ENCODE peak calls at places on chromosome 18, in six cellular contexts. V is A549, O is Peyer's patch, G is prostate gland, C is IMR-90, S is Karpas-422. P is an unnamed sample. For H3K4me1, the result is how much of the 10 kb centered on the place peaks cover.

GRCh38 chr18:44848931-44849330 is 168.2 kb downstream of the SETBP1 start:
- DNase-seq in S (no peak), V (no peak), G (no peak), O (no peak), C (no peak), P (peak)

GRCh38 chr18:49721981-49722380 is 91.4 kb downstream of the ACAA2 start:
- DNase-seq in C (no peak), V (no peak), O (no peak), G (no peak), S (no peak), P (no peak)

GRCh38 chr18:5895300-5895885 is at the start of gene TMEM200C:
- DNase-seq in S (no peak), V (no peak), G (no peak), O (no peak), C (peak), P (no peak)

GRCh38 chr18:48944634-48945033 is 6.1 kb downstream of the SMAD7 start:
- DNase-seq in G (no peak), S (no peak), O (no peak), V (no peak), C (peak), P (no peak)

GRCh38 chr18:38359258-38359657 is 793.7 kb upstream of the CELF4 start:
- DNase-seq in G (no peak), S (no peak), O (no peak), V (no peak), C (no peak), P (no peak)

GRCh38 chr18:61847164-61847791 is 45.5 kb downstream of the RNF152 start:
- DNase-seq in C (no peak), G (no peak), S (no peak), V (no peak), O (no peak), P (no peak)

GRCh38 chr18:10546557-10547300 is 20.9 kb downstream of the NAPG start:
- DNase-seq in C (no peak), S (no peak), V (no peak), G (no peak), O (no peak), P (no peak)

GRCh38 chr18:74774486-74774885 is 176.8 kb downstream of the ZNF407 start:
- DNase-seq in G (no peak), O (no peak), V (no peak), C (peak), S (no peak), P (no peak)

GRCh38 chr18:22471546-22472131 is 53.9 kb upstream of the CTAGE1 start:
- DNase-seq in C (peak), V (no peak), G (no peak), S (no peak), O (no peak), P (no peak)

GRCh38 chr18:60090170-60090569 is 190.4 kb downstream of the PMAIP1 start:
- DNase-seq in S (peak), C (no peak), G (no peak), V (no peak), O (no peak), P (no peak)

GRCh38 chr18:11673560-11673959 is 15.5 kb upstream of the GNAL start:
- DNase-seq in C (no peak), V (no peak), G (no peak), O (no peak), S (no peak), P (no peak)

DNA sequence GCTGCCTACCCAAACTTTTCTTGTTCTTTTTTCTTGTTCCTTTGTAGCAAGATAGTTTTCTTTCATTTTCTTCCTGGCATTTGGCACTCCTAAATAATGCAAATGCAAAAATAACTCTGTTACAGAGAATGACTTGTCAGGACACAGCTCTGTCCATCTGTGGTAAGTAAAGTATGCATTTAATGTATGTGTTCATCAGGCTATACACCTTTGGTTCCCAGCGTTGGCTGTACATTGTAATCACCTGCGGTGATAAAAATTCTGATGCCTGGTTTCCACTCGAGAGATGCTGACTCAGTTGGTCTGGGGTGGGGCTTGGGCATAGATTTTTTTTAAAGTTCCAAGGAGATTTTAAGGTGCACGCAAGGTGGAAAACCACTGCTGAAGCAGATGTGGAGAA is at the start of gene SERPINB13:
- DNase-seq in S (no peak), C (no peak), O (no peak), G (no peak), V (no peak), P (no peak)
- H3K4me3 ChIP-seq in S (no peak), C (no peak), O (no peak), G (no peak), V (no peak), P (no peak)

GRCh38 chr18:58046794-58047555 is 2.9 kb downstream of the NEDD4L start:
- DNase-seq in C (no peak), V (no peak), O (no peak), S (no peak), G (no peak), P (no peak)

GRCh38 chr18:58045265-58046086 is 1.4 kb downstream of the NEDD4L start:
- DNase-seq in C (peak), V (peak), S (peak), O (peak), G (peak), P (no peak)

GRCh38 chr18:58044370-58045264 is 591 bp downstream of the NEDD4L start:
- DNase-seq in G (peak), O (peak), V (peak), S (peak), C (peak), P (peak)

GRCh38 chr18:58047556-58047882 is 3.5 kb downstream of the NEDD4L start:
- DNase-seq in S (no peak), V (no peak), G (no peak), O (no peak), C (no peak), P (no peak)

GRCh38 chr18:58046087-58046793 is 2.2 kb downstream of the NEDD4L start:
- DNase-seq in C (no peak), V (no peak), S (no peak), O (no peak), G (peak), P (no peak)
- H3K27ac ChIP-seq in C (peak), V (peak), S (no peak), O (peak), G (peak), P (no peak)

GRCh38 chr18:75970212-75970611 is 524.8 kb downstream of the ZNF516 start:
- DNase-seq in S (no peak), G (no peak), V (no peak), C (no peak), O (no peak), P (no peak)
- H3K4me1 ChIP-seq in S (under half), G (under half), V (under half), C (under half), O (under half), P (under half)

DNA sequence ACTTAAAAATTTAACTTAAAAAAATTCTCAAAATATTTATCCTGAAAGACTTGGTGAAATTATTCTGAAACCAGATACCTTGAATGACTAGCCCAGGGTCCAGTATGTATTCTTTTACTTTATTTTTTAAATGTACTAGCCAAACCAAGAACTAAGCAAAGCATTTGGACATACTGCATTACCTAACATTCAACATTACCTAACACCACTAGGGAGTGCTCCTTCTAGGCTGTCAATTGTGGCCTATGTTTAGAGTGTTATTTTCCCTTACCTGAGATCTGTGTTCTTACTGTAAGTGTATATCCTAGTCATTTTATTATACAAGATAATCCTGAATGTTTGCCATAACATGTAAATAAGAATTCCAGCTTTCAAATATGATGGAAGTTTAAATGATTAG is 496.6 kb downstream of the PTPRM start:
- DNase-seq in G (no peak), S (no peak), V (no peak), O (no peak), C (no peak), P (no peak)
- H3K4me3 ChIP-seq in G (no peak), S (no peak), V (no peak), O (no peak), C (no peak), P (no peak)

DNA sequence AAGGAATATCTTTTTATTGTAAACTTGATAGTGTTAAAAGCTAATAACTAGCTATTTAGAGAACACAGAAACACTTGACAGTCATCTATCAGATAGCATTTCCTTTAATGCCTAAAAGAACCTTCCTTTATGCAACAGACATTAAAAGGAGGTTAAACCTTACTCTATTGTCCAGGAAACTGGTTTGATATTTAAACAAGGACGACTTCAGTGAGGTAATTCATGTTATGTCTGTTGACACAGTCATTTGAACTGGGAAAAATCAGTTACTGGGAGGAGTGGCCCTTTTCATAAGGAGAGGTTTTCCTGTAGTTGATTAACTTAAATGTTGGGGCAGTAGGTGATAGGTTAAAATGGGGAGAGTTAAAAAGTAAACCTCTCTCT is 6.7 kb downstream of the TGIF1 start:
- DNase-seq in O (no peak), V (peak), C (no peak), G (no peak), S (no peak), P (no peak)
- H3K27ac ChIP-seq in O (peak), V (peak), C (no peak), G (peak), S (no peak), P (no peak)

GRCh38 chr18:8609711-8610441 is 639 bp downstream of the RAB12 start:
- DNase-seq in G (no peak), S (peak), O (peak), V (no peak), C (no peak), P (peak)
- H3K4me1 ChIP-seq in G (under half), S (half or more), O (under half), V (under half), C (under half), P (under half)

GRCh38 chr18:65751145-65752085 is 603 bp downstream of the CDH7 start:
- DNase-seq in C (no peak), G (peak), O (peak), V (no peak), S (no peak), P (peak)

GRCh38 chr18:65752625-65753325 is 2.0 kb downstream of the CDH7 start:
- DNase-seq in S (no peak), V (no peak), G (no peak), C (no peak), O (no peak), P (peak)

GRCh38 chr18:65748321-65748720 is 2.5 kb upstream of the CDH7 start:
- DNase-seq in C (no peak), S (no peak), O (no peak), V (no peak), G (no peak), P (no peak)

GRCh38 chr18:65749881-65750280 is 931 bp upstream of the CDH7 start:
- DNase-seq in C (no peak), S (no peak), G (no peak), V (no peak), O (no peak), P (peak)

DNA sequence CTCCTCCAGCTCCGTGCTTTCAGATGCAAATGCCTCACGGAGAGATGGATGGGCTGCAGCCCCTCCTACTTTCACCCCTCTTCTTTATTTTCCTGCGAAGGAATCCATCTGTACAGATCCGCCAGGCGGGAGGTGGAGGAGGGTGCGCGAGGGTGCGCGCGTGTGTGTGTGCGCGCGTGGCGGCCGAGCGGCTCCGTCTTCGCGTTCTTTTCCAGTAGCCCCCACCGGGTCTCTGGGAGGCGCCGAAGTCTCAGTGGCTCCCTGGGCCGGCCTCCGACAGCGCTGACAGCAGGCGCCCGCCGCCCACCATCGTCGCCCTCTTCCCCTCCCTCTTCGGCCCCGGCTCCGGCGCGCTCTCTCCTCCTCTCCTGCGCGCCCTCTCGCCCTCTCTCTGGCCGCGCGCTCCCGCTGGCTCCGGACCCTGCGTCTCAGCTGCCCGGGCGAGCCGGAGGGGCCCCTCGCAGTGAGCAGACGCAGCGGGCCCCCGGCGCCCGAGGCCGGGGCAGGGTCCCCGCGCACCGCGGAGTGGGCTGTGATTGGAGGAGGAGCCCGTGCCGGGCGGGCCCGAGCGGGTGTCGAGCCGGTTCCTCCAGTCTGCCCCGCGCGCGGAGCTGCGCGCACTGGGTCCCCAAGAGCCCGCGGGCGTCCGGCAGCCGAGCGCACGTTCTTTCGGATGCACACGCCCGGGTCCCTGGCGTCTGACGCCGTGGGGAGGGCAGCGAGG is at the start of gene CDH7:
- DNase-seq in S (no peak), V (no peak), O (no peak), C (no peak), G (peak), P (peak)
- H3K4me3 ChIP-seq in S (no peak), V (peak), O (no peak), C (no peak), G (peak), P (peak)

DNA sequence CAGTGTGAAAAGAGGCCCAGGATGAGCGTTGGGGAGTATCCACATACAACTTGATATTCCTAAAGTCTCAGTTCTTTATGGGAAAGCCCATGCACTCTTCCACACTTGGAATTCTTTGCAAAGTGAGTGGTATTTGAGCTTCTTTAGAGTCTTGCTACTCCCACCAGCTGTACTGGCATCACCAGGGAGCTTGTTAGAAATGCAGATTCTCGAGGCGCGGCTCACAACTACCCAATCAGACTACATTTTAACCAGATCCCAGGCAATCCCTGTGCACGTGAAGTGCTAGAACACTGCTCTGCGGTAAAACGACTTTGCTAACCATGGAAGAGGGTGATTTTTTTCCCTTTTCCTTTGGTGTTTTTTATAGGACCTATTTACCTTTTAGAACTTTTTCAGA is 184.7 kb downstream of the NEDD4L start:
- DNase-seq in S (no peak), G (no peak), O (no peak), C (no peak), V (no peak), P (no peak)
- H3K27ac ChIP-seq in S (no peak), G (no peak), O (no peak), C (no peak), V (no peak), P (no peak)

GRCh38 chr18:7609617-7610016 is 42.5 kb downstream of the PTPRM start:
- DNase-seq in O (no peak), C (no peak), V (no peak), S (no peak), G (no peak), P (no peak)
- H3K4me1 ChIP-seq in O (under half), C (under half), V (under half), S (under half), G (under half), P (under half)

GRCh38 chr18:8730080-8730827 is 24.9 kb downstream of the MTCL1 start:
- DNase-seq in V (peak), C (peak), O (peak), S (no peak), G (peak), P (no peak)
- H3K4me3 ChIP-seq in V (peak), C (no peak), O (no peak), S (no peak), G (no peak), P (no peak)

P was measured in SJCRH30.